ENCODE peak calls at places on chromosomes 12 and 14, in seven cellular contexts. One of them, this sample, is unnamed.

GRCh38 chr12:107461222-107461980 is 224.2 kb upstream of the PWP1 start:
- DNase-seq in transverse colon: no peak
- DNase-seq in mucosa of descending colon: no peak
- DNase-seq in breast epithelium: no peak
- DNase-seq in mesothelial cell of epicardium: no peak
- DNase-seq in AG09309: peak
- DNase-seq in AG04450: peak
- DNase-seq in this sample: no peak

GRCh38 chr12:59040651-59041050 is 120.3 kb upstream of the LRIG3 start:
- DNase-seq in transverse colon: no peak
- DNase-seq in mucosa of descending colon: no peak
- DNase-seq in breast epithelium: no peak
- DNase-seq in mesothelial cell of epicardium: no peak
- DNase-seq in AG09309: peak
- DNase-seq in AG04450: peak
- DNase-seq in this sample: no peak

GRCh38 chr14:79585845-79586244 is 625.5 kb downstream of the DIO2 start:
- DNase-seq in transverse colon: no peak
- DNase-seq in mucosa of descending colon: no peak
- DNase-seq in breast epithelium: no peak
- DNase-seq in mesothelial cell of epicardium: no peak
- DNase-seq in AG09309: no peak
- DNase-seq in AG04450: no peak
- DNase-seq in this sample: no peak

GRCh38 chr12:27453462-27453861 is 6.9 kb downstream of the SMCO2 start:
- DNase-seq in transverse colon: no peak
- DNase-seq in mucosa of descending colon: no peak
- DNase-seq in breast epithelium: no peak
- DNase-seq in mesothelial cell of epicardium: no peak
- DNase-seq in AG09309: no peak
- DNase-seq in AG04450: no peak
- DNase-seq in this sample: no peak

GRCh38 chr12:44694027-44694426 is 182.1 kb downstream of the NELL2 start:
- DNase-seq in transverse colon: no peak
- DNase-seq in mucosa of descending colon: no peak
- DNase-seq in breast epithelium: no peak
- DNase-seq in mesothelial cell of epicardium: no peak
- DNase-seq in AG09309: no peak
- DNase-seq in AG04450: no peak
- DNase-seq in this sample: no peak

GRCh38 chr14:76911473-76911872 is 85.3 kb downstream of the LRRC74A start:
- DNase-seq in transverse colon: no peak
- DNase-seq in mucosa of descending colon: no peak
- DNase-seq in breast epithelium: no peak
- DNase-seq in mesothelial cell of epicardium: no peak
- DNase-seq in AG09309: no peak
- DNase-seq in AG04450: no peak
- DNase-seq in this sample: no peak

GRCh38 chr12:67222302-67222701 is 46.9 kb upstream of the CAND1 start:
- DNase-seq in transverse colon: no peak
- DNase-seq in mucosa of descending colon: no peak
- DNase-seq in breast epithelium: no peak
- DNase-seq in mesothelial cell of epicardium: no peak
- DNase-seq in AG09309: no peak
- DNase-seq in AG04450: no peak
- DNase-seq in this sample: no peak

GRCh38 chr12:75852143-75852542 is 179.4 kb downstream of the PHLDA1 start:
- DNase-seq in transverse colon: no peak
- DNase-seq in mucosa of descending colon: no peak
- DNase-seq in breast epithelium: no peak
- DNase-seq in mesothelial cell of epicardium: no peak
- DNase-seq in AG09309: no peak
- DNase-seq in AG04450: no peak
- DNase-seq in this sample: no peak

GRCh38 chr14:77206261-77206824 is 24.7 kb downstream of the TMEM63C start:
- DNase-seq in transverse colon: no peak
- DNase-seq in mucosa of descending colon: no peak
- DNase-seq in breast epithelium: no peak
- DNase-seq in mesothelial cell of epicardium: no peak
- DNase-seq in AG09309: no peak
- DNase-seq in AG04450: no peak
- DNase-seq in this sample: peak

GRCh38 chr14:52071675-52072074 is 2.8 kb upstream of the NID2 start:
- DNase-seq in transverse colon: no peak
- DNase-seq in mucosa of descending colon: no peak
- DNase-seq in breast epithelium: no peak
- DNase-seq in mesothelial cell of epicardium: no peak
- DNase-seq in AG09309: no peak
- DNase-seq in AG04450: no peak
- DNase-seq in this sample: no peak

GRCh38 chr12:2384029-2384386 is 331.2 kb downstream of the CACNA1C start:
- DNase-seq in transverse colon: peak
- DNase-seq in mucosa of descending colon: peak
- DNase-seq in breast epithelium: no peak
- DNase-seq in mesothelial cell of epicardium: no peak
- DNase-seq in AG09309: no peak
- DNase-seq in AG04450: no peak
- DNase-seq in this sample: no peak

GRCh38 chr12:25960176-25960575 is 1.7 kb downstream of the RASSF8 start:
- DNase-seq in transverse colon: no peak
- DNase-seq in mucosa of descending colon: no peak
- DNase-seq in breast epithelium: no peak
- DNase-seq in mesothelial cell of epicardium: no peak
- DNase-seq in AG09309: no peak
- DNase-seq in AG04450: no peak
- DNase-seq in this sample: peak

GRCh38 chr12:24223926-24224325 is 274.5 kb upstream of the SOX5 start:
- DNase-seq in transverse colon: no peak
- DNase-seq in mucosa of descending colon: no peak
- DNase-seq in breast epithelium: no peak
- DNase-seq in mesothelial cell of epicardium: no peak
- DNase-seq in AG09309: no peak
- DNase-seq in AG04450: no peak
- DNase-seq in this sample: peak

GRCh38 chr12:121053706-121054105 is 14.7 kb upstream of the OASL start:
- DNase-seq in transverse colon: no peak
- DNase-seq in mucosa of descending colon: no peak
- DNase-seq in breast epithelium: no peak
- DNase-seq in mesothelial cell of epicardium: no peak
- DNase-seq in AG09309: no peak
- DNase-seq in AG04450: no peak
- DNase-seq in this sample: no peak

GRCh38 chr12:65323025-65323424 is 44.5 kb downstream of the MSRB3 start:
- DNase-seq in transverse colon: no peak
- DNase-seq in mucosa of descending colon: no peak
- DNase-seq in breast epithelium: no peak
- DNase-seq in mesothelial cell of epicardium: no peak
- DNase-seq in AG09309: no peak
- DNase-seq in AG04450: no peak
- DNase-seq in this sample: no peak

GRCh38 chr12:101498252-101498651 is 23.1 kb downstream of the SPIC start:
- DNase-seq in transverse colon: no peak
- DNase-seq in mucosa of descending colon: no peak
- DNase-seq in breast epithelium: no peak
- DNase-seq in mesothelial cell of epicardium: no peak
- DNase-seq in AG09309: no peak
- DNase-seq in AG04450: no peak
- DNase-seq in this sample: no peak

GRCh38 chr14:28297559-28297958 is 469.0 kb upstream of the FOXG1 start:
- DNase-seq in transverse colon: no peak
- DNase-seq in mucosa of descending colon: no peak
- DNase-seq in breast epithelium: no peak
- DNase-seq in mesothelial cell of epicardium: no peak
- DNase-seq in AG09309: no peak
- DNase-seq in AG04450: no peak
- DNase-seq in this sample: no peak

DNA sequence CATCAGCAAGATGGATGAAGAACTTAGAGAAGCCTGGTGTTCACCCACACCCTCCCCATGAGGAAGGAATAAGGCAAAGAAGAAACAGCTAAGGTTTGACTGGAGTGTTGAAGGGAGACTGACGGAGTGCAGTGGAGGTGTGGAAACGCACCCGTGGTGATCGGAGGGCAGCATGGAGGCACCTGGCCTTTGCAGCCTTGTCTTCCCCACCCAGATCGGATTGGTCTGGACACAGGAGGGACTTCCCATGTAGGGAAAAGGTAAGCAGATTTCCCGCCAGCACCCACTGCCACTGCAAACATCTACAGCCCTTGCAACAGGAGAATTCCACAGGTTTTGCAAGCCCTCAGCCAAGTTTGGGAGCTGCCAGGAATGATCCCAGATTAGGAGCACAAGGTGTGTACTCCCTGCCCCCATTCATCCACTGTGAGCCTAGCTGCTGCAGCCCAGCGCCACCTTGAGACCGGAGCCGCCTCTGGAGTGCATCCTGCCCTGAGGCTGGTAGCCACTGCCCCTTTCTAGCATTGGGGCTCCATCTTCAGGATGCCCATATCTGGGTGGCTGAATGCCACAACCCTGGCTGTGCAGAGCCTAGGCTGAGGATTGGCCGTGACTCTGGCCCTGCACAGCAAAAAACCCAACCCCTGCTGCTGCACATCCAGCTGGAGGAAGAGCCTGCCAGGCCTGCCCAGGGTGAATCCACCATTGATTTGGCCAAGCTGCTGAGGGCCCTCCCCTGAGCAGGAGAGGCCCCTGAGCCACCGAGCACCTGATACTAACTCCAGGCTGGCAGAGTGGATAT is 411.1 kb downstream of the TMEM121 start:
- DNase-seq in transverse colon: no peak
- DNase-seq in mucosa of descending colon: no peak
- DNase-seq in breast epithelium: peak
- DNase-seq in mesothelial cell of epicardium: no peak
- DNase-seq in AG09309: no peak
- DNase-seq in AG04450: no peak
- DNase-seq in this sample: no peak
- TF ChIP-seq CTCF in transverse colon: no peak
- TF ChIP-seq CTCF in mucosa of descending colon: no peak
- TF ChIP-seq CTCF in breast epithelium: no peak
- TF ChIP-seq CTCF in mesothelial cell of epicardium: no peak
- TF ChIP-seq CTCF in AG09309: no peak
- TF ChIP-seq CTCF in AG04450: no peak
- TF ChIP-seq CTCF in this sample: no peak

GRCh38 chr14:104776961-104777807 is 18.4 kb downstream of the AKT1 start:
- DNase-seq in transverse colon: no peak
- DNase-seq in mucosa of descending colon: no peak
- DNase-seq in breast epithelium: no peak
- DNase-seq in mesothelial cell of epicardium: no peak
- DNase-seq in AG09309: no peak
- DNase-seq in AG04450: no peak
- DNase-seq in this sample: no peak
- TF ChIP-seq CTCF in transverse colon: no peak
- TF ChIP-seq CTCF in mucosa of descending colon: no peak
- TF ChIP-seq CTCF in breast epithelium: no peak
- TF ChIP-seq CTCF in mesothelial cell of epicardium: no peak
- TF ChIP-seq CTCF in AG09309: no peak
- TF ChIP-seq CTCF in AG04450: no peak
- TF ChIP-seq CTCF in this sample: no peak

GRCh38 chr14:23345987-23346692 is 6.5 kb downstream of the SLC22A17 start:
- DNase-seq in transverse colon: no peak
- DNase-seq in mucosa of descending colon: no peak
- DNase-seq in breast epithelium: no peak
- DNase-seq in mesothelial cell of epicardium: no peak
- DNase-seq in AG09309: no peak
- DNase-seq in AG04450: no peak
- DNase-seq in this sample: no peak
- TF ChIP-seq CTCF in transverse colon: no peak
- TF ChIP-seq CTCF in mucosa of descending colon: no peak
- TF ChIP-seq CTCF in breast epithelium: no peak
- TF ChIP-seq CTCF in mesothelial cell of epicardium: no peak
- TF ChIP-seq CTCF in AG09309: no peak
- TF ChIP-seq CTCF in AG04450: no peak
- TF ChIP-seq CTCF in this sample: no peak

DNA sequence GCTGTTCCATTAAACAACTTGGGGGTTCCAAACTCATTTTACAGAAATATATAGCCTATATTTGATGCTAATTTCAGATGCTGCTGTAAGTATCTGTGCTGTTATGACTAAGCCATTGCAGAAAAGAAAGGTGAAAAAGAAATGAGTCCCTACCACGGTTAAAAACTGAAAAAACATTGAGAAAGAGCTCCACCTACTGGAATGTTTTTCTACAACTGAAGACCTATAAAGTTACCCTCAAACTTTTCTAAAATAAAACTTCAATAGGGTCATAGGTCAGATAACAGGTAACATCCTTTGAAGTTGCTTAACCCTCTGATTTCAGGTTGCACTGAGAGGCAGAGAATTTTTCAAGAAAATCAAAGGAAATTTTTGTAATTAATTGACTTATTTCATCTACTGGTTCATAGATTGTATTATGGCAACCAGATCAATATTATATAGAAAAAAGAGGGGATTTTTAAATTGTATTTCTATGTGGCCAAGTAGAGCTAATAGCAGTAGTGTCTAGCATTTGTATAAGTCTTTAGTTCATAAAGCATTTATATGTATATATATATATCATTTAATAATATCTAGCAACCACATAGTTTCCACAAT is 279.9 kb downstream of the RPS29 start:
- DNase-seq in transverse colon: no peak
- DNase-seq in mucosa of descending colon: no peak
- DNase-seq in breast epithelium: no peak
- DNase-seq in mesothelial cell of epicardium: no peak
- DNase-seq in AG09309: no peak
- DNase-seq in AG04450: no peak
- DNase-seq in this sample: no peak
- TF ChIP-seq CTCF in transverse colon: no peak
- TF ChIP-seq CTCF in mucosa of descending colon: no peak
- TF ChIP-seq CTCF in breast epithelium: no peak
- TF ChIP-seq CTCF in mesothelial cell of epicardium: peak
- TF ChIP-seq CTCF in AG09309: no peak
- TF ChIP-seq CTCF in AG04450: peak
- TF ChIP-seq CTCF in this sample: peak

DNA sequence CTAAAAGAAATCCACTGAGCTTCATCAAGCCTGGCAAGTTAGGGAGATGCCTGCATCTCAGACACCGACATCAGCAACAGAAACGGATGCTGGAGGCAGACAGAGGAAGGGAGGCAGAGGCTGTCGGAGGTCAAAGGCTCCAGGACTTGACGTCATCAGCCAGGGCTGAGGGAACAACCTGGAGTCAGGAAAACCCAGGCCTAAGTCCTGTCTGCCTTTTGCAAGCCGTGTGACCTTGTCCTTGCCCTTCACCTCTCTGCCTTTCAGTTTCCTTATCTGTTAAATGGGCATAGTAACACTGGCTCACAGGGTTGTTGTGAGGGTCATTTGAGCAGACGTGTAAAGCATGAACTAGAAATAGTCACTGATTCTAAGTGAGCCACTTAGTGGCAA is 194.2 kb downstream of the BCL11B start:
- DNase-seq in transverse colon: no peak
- DNase-seq in mucosa of descending colon: no peak
- DNase-seq in breast epithelium: no peak
- DNase-seq in mesothelial cell of epicardium: no peak
- DNase-seq in AG09309: no peak
- DNase-seq in AG04450: no peak
- DNase-seq in this sample: no peak
- TF ChIP-seq CTCF in transverse colon: no peak
- TF ChIP-seq CTCF in mucosa of descending colon: no peak
- TF ChIP-seq CTCF in breast epithelium: no peak
- TF ChIP-seq CTCF in mesothelial cell of epicardium: no peak
- TF ChIP-seq CTCF in AG09309: no peak
- TF ChIP-seq CTCF in AG04450: no peak
- TF ChIP-seq CTCF in this sample: no peak